ENCODE peak calls at places on chromosomes 4 and X, in ten cellular contexts. O is naive thymus-derived CD4-positive, alpha-beta T cell; M is cardiac muscle cell; U is body of pancreas; N is tibial artery; E is right atrium auricular region; K is tibial nerve; T is astrocyte of the spinal cord; B is AG04449; Z is testis. J is an unnamed sample.

GRCh38 chr4:159105761-159106243 is 2.9 kb downstream of the RAPGEF2 start:
- DNase-seq in T (peak), U (peak), O (no peak), M (no peak), K (peak), B (no peak), Z (no peak), E (no peak), N (peak), J (peak)

GRCh38 chrX:119655125-119655524 is 37.8 kb downstream of the SEPTIN6 start:
- DNase-seq in T (peak), N (no peak), Z (peak), M (no peak), E (peak), B (peak), O (no peak), K (no peak), U (no peak), J (peak)

GRCh38 chr4:153495480-153496206 is 29.5 kb downstream of the TMEM131L start:
- DNase-seq in U (no peak), B (no peak), K (no peak), E (no peak), M (no peak), O (no peak), T (no peak), Z (no peak), N (no peak), J (peak)

GRCh38 chr4:93835929-93836328 is 7.4 kb downstream of the ATOH1 start:
- DNase-seq in E (no peak), B (no peak), O (no peak), T (no peak), M (no peak), N (no peak), U (no peak), Z (no peak), K (no peak), J (no peak)

GRCh38 chr4:178958725-178959440 is 1516.6 kb upstream of the AGA start:
- DNase-seq in Z (no peak), T (no peak), U (no peak), B (no peak), O (no peak), N (no peak), K (no peak), M (no peak), E (no peak), J (no peak)

GRCh38 chr4:68272860-68273259 is 27.4 kb upstream of the TMPRSS11B start:
- DNase-seq in U (no peak), E (no peak), T (peak), N (no peak), Z (no peak), M (no peak), K (no peak), B (no peak), O (no peak), J (peak)

GRCh38 chr4:74934016-74934821 is 1.3 kb downstream of the PARM1 start:
- DNase-seq in B (no peak), M (peak), N (peak), O (no peak), E (no peak), Z (peak), T (peak), K (no peak), U (peak), J (peak)

GRCh38 chrX:85503258-85504158 is 124.0 kb upstream of the POF1B start:
- DNase-seq in T (no peak), U (no peak), O (no peak), E (no peak), K (no peak), Z (no peak), B (no peak), M (no peak), N (no peak), J (peak)

GRCh38 chrX:115413246-115413878 is 123.8 kb downstream of the LUZP4 start:
- DNase-seq in U (no peak), B (no peak), K (no peak), O (no peak), E (no peak), M (no peak), T (peak), Z (no peak), N (no peak), J (no peak)

GRCh38 chr4:159608434-159608833 is 505.6 kb downstream of the RAPGEF2 start:
- DNase-seq in N (no peak), O (no peak), T (peak), M (no peak), E (no peak), B (no peak), U (no peak), K (no peak), Z (no peak), J (peak)

GRCh38 chrX:65581661-65582339 is 47.2 kb upstream of the LAS1L start:
- DNase-seq in M (peak), N (peak), Z (peak), B (no peak), E (peak), O (peak), T (peak), K (peak), U (peak), J (peak)

GRCh38 chr4:131370846-131371245 is 1778.2 kb upstream of the PCDH10 start:
- DNase-seq in B (no peak), E (no peak), T (no peak), U (no peak), Z (no peak), K (no peak), M (peak), N (no peak), O (no peak), J (peak)

GRCh38 chr4:86441175-86441960 is 81.5 kb upstream of the MAPK10 start:
- DNase-seq in T (no peak), O (no peak), N (no peak), U (no peak), K (no peak), E (no peak), Z (no peak), M (no peak), B (no peak), J (peak)

GRCh38 chr4:128658214-128658621 is 151.3 kb upstream of the JADE1 start:
- DNase-seq in O (no peak), Z (no peak), T (no peak), B (no peak), M (no peak), U (no peak), E (no peak), N (no peak), K (no peak), J (no peak)

GRCh38 chr4:71857713-71858451 is 74.0 kb upstream of the GC start:
- DNase-seq in E (no peak), O (no peak), Z (no peak), N (no peak), U (no peak), K (no peak), M (peak), T (no peak), B (no peak), J (no peak)

GRCh38 chr4:170138580-170139194 is 48.9 kb upstream of the AADAT start:
- DNase-seq in T (peak), M (peak), U (peak), K (peak), E (peak), O (peak), Z (peak), B (peak), N (peak), J (peak)

GRCh38 chrX:29299689-29300088 is 712.4 kb downstream of the IL1RAPL1 start:
- DNase-seq in U (no peak), K (no peak), Z (no peak), O (no peak), T (no peak), B (no peak), E (no peak), N (no peak), M (no peak), J (peak)

GRCh38 chr4:27828843-27829242 is 968.2 kb downstream of the STIM2 start:
- DNase-seq in U (no peak), T (no peak), E (no peak), M (no peak), B (no peak), O (no peak), K (no peak), Z (no peak), N (no peak), J (peak)

GRCh38 chr4:164501074-164501473 is 252.9 kb upstream of the SMIM31 start:
- DNase-seq in K (no peak), M (no peak), B (no peak), U (no peak), N (no peak), E (no peak), O (no peak), Z (no peak), T (peak), J (peak)

GRCh38 chr4:146243141-146243882 is 29.0 kb downstream of the REELD1 start:
- DNase-seq in B (no peak), K (no peak), U (no peak), O (peak), N (no peak), Z (peak), M (no peak), E (no peak), T (no peak), J (peak)

DNA sequence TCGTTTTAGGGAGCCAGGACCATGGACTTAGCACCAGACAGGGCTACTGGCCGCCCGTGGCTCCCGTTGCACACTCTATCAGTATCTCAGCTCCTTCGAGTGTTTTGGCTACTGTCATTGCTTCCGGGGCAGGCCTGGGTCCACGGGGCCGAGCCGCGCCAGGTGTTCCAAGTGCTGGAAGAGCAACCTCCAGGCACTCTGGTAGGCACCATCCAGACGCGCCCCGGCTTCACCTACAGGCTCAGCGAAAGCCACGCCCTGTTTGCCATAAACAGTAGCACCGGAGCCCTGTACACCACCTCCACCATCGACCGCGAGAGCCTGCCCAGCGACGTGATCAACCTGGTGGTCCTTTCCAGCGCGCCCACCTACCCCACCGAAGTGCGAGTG is 1.6 kb downstream of the FAT4 start:
- DNase-seq in M (peak), U (peak), E (peak), B (no peak), O (no peak), N (peak), Z (peak), T (no peak), K (peak), J (peak)
- H3K4me3 ChIP-seq in M (peak), U (peak), E (peak), B (peak), O (peak), N (peak), Z (peak), T (peak), K (peak), J (peak)

DNA sequence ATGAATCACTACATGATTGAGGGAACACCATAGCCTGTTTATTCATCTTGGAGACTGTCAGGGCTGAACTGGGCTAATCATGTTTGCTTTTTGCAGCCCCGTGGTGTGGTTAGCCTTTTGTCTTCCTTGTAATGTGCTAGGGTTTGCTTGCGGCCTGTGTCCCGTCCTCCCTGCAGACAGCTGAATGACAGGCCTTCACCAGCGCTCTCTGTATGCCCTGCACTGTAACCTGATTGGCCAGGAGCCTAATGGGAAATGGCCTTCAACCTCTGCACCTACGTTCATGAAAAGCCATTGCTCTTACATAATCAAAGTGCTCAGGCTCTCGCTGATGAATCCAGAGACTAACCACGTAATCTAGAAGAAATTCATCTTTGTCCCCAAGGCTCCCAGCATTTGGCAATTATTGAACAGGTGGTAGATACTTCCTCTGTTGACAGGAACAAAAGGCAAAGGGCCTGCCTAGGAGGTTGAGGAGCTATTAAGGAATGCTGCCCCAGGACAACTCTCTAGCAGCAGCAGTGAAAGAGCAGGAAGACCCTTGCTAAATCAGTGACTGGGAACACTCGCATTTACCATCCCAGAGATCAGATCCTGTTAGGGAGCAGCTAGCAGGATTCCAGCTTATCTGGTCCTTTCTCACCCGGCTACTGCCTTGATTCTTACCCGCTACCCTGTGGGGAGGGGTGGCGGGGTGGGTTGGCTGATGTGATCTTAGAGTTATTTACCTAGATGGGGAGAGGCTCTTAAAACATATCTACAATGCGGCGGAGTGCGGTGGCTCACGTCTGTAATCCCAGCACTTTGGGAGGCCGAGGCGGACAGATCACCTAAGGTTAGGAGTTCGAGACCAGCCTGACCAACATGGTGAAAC is 42.3 kb upstream of the FAT1 start:
- DNase-seq in M (peak), Z (no peak), U (no peak), N (no peak), O (no peak), T (no peak), B (no peak), E (no peak), K (no peak), J (peak)
- H3K4me3 ChIP-seq in M (no peak), Z (no peak), U (no peak), N (no peak), O (no peak), T (no peak), B (no peak), E (no peak), K (no peak), J (no peak)

GRCh38 chrX:9354918-9355317 is 109.9 kb upstream of the TBL1X start:
- DNase-seq in T (no peak), E (no peak), M (no peak), K (no peak), U (no peak), Z (no peak), O (no peak), N (no peak), B (no peak), J (no peak)

GRCh38 chrX:9352243-9352642 is 112.6 kb upstream of the TBL1X start:
- DNase-seq in M (no peak), E (no peak), K (no peak), U (no peak), O (no peak), N (no peak), T (no peak), B (no peak), Z (no peak), J (no peak)

GRCh38 chrX:9351112-9351511 is 113.7 kb upstream of the TBL1X start:
- DNase-seq in N (no peak), E (no peak), K (no peak), B (no peak), T (no peak), O (no peak), Z (no peak), M (no peak), U (no peak), J (no peak)

GRCh38 chrX:9355739-9356138 is 109.1 kb upstream of the TBL1X start:
- DNase-seq in B (no peak), Z (no peak), E (no peak), K (no peak), U (no peak), O (no peak), N (no peak), T (no peak), M (no peak), J (no peak)

GRCh38 chrX:9352683-9353430 is 112.0 kb upstream of the TBL1X start:
- DNase-seq in E (peak), O (peak), T (peak), B (no peak), Z (peak), M (no peak), U (no peak), K (peak), N (no peak), J (peak)
- H3K4me3 ChIP-seq in E (no peak), O (peak), T (no peak), B (no peak), Z (no peak), M (no peak), U (no peak), K (no peak), N (no peak), J (no peak)

DNA sequence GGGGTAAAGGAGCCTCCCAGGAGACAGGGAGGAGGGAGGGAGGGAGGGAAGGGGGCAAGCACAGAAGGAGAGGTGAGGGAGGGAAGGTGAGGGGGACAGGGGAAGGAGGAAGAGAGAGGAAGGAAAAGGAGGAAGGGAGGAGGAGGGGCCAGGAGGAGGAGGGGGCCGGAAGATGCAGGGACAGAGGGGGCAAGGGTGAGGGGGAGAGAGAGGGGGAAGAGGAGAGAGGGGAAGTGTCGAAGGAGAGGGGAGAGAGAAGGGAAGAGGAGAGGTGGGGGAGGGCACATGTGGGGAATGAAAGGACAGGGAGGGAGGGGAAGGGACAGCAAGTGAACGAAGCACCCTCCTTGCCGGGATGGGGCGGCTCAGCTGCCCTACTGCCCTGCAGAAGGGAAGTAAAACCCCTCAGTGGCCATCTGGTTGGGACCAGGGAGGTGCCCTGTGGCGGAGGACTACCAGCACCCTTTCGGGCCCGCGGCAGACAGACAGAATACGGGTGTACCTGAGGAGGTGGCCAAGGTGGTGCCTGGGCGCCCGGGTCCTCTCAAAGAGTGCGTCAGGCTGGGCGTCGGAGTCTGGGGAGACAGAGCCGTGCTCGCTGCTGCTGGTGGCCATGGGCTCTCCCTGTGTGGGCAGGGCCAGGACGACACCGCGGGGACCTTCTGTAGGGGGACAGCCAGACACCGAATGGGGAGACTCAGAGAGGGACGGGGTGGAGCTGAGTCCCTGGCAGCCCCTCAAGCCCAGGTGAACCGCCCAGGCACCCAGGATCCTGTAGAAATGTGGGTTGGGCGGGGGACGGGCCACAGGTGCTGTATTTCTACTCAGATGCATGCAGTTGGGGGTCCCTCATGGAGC is 29.5 kb downstream of the PDHA1 start:
- DNase-seq in K (no peak), O (no peak), N (no peak), E (no peak), Z (no peak), B (no peak), U (no peak), T (no peak), M (no peak), J (no peak)
- H3K4me3 ChIP-seq in K (peak), O (peak), N (peak), E (peak), Z (no peak), B (no peak), U (no peak), T (peak), M (no peak), J (no peak)

DNA sequence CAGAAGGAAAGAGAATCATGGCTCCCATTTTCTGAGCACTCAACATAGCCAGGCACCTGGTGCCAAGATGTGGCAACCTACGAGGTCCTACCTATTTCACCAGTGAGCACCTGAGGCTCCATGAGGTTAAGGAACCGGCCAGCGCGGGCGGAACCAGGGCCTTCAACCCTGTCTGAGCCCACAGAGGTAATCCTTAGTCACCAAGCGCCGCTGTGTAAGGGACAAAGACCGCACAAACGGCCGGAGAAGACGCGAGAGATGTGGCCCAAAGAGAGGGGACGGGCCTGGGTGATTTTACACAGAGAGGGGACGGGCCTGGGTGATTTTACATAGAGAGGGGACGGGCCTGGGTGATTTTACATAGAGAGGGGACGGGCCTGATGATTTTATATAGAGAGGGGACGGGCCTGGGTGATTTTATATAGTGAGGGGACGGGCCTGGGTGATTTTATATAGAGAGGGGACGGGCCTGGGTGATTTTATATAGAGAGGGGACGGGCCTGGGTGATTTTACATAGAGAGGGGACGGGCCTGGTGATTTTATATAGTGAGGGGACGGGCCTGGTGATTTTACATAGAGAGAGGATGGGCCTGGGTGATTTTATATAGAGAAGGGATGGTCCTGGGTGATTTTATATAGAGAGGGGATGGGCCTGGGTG is 114.2 kb downstream of the SMIM20 start:
- DNase-seq in N (no peak), O (no peak), M (no peak), B (no peak), U (no peak), K (no peak), Z (no peak), T (no peak), E (no peak), J (no peak)
- H3K4me3 ChIP-seq in N (no peak), O (no peak), M (no peak), B (no peak), U (no peak), K (no peak), Z (no peak), T (no peak), E (no peak), J (no peak)

GRCh38 chrX:24696241-24696640 is 2.5 kb downstream of the POLA1 start:
- DNase-seq in Z (no peak), U (no peak), E (no peak), N (no peak), T (no peak), K (no peak), O (no peak), B (no peak), M (no peak), J (no peak)
- H3K4me3 ChIP-seq in Z (no peak), U (no peak), E (no peak), N (no peak), T (no peak), K (no peak), O (no peak), B (no peak), M (no peak), J (no peak)